ENCODE peak calls at places on chromosomes 11 and 22, in seven cellular contexts. C is A549, R is neural progenitor cell, M is upper lobe of right lung, Z is thoracic aorta, A is heart right ventricle, U is H1. D is an unnamed sample.

GRCh38 chr11:63879598-63879997 is 37.4 kb downstream of the RCOR2 start:
- DNase-seq in U (no peak), R (no peak), A (no peak), Z (no peak), C (no peak), M (no peak), D (no peak)

GRCh38 chr22:31948002-31948401 is 3.7 kb downstream of the YWHAH start:
- DNase-seq in C (no peak), Z (no peak), M (peak; percentile 64), U (no peak), A (no peak), R (no peak), D (no peak)

GRCh38 chr11:73295259-73295995 is 12.6 kb upstream of the ARHGEF17 start:
- DNase-seq in C (peak; percentile 73), R (peak; percentile 88), A (peak; percentile 67), Z (no peak), M (peak; percentile 84), U (peak; percentile 95), D (peak; percentile 60)

GRCh38 chr11:61731211-61731955 is 21.1 kb upstream of the MYRF start:
- DNase-seq in A (no peak), M (no peak), U (no peak), Z (no peak), R (no peak), C (no peak), D (no peak)

GRCh38 chr11:69718147-69718546 is 14.3 kb upstream of the FGF19 start:
- DNase-seq in R (peak; percentile 94), C (peak; percentile 38), M (no peak), Z (no peak), U (peak; percentile 84), A (peak; percentile 51), D (no peak)

GRCh38 chr11:35173011-35173511 is 34.1 kb downstream of the CD44 start:
- DNase-seq in R (no peak), C (no peak), M (peak; percentile 63), U (no peak), A (no peak), Z (no peak), D (no peak)

GRCh38 chr11:133595998-133596590 is 63.8 kb upstream of the OPCML start:
- DNase-seq in M (no peak), C (no peak), Z (no peak), A (no peak), U (no peak), R (no peak), D (no peak)

GRCh38 chr11:47359162-47359561 is 6.7 kb upstream of the MYBPC3 start:
- DNase-seq in A (no peak), M (no peak), U (no peak), Z (no peak), R (no peak), C (no peak), D (no peak)

GRCh38 chr11:76161261-76161961 is 44.9 kb downstream of the WNT11 start:
- DNase-seq in R (peak; percentile 40), A (peak; percentile 39), Z (no peak), M (no peak), C (no peak), U (no peak), D (peak; percentile 48)

DNA sequence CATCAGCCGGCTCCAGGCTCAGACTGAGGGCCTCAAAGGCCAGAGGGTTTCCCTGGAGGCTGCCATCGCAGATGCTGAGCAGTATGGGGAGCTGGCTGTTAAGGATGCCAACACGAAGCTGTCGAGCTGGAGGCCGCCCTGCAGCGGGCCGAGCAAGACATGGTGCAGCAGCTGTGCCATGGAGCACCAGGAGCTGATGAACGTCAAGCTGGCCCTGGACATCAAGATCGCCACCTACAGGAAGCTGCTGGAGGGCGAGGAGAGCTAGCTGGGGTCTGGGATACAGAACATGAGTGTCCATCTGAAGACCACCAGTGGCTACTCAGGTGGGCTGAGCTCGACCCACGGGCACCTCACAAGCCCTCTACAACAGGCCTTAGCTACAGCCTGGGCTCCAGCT is 4.0 kb upstream of the SCUBE2 start:
- DNase-seq in A (no peak), M (no peak), U (peak; percentile 63), R (no peak), Z (no peak), C (no peak), D (no peak)
- TF ChIP-seq CTCF in A (no peak), M (peak; percentile 21), U (peak; percentile 76), R (peak; percentile 41), Z (no peak), C (peak; percentile 11), D (peak; percentile 21)

GRCh38 chr11:10394229-10395100 is 60.6 kb upstream of the AMPD3 start:
- DNase-seq in Z (no peak), R (no peak), M (no peak), C (peak; percentile 94), A (no peak), U (peak; percentile 10), D (no peak)
- H3K4me1 ChIP-seq in Z (peaks cover 17% of the 10 kb centered on the region), R (no peaks in the 10 kb centered on the region), M (peaks cover 10% of the 10 kb centered on the region), C (peaks cover 67% of the 10 kb centered on the region), A (no peaks in the 10 kb centered on the region), U (peaks cover 2% of the 10 kb centered on the region), D (peaks cover 9% of the 10 kb centered on the region)

GRCh38 chr22:49991907-49992533 is 20.5 kb downstream of the IL17REL start:
- DNase-seq in A (no peak), R (no peak), Z (no peak), C (no peak), U (no peak), M (peak; percentile 29), D (no peak)
- TF ChIP-seq CTCF in A (no peak), R (no peak), Z (no peak), C (no peak), U (no peak), M (no peak), D (no peak)

GRCh38 chr11:62752177-62752785 is 1.7 kb downstream of the ZBTB3 start:
- DNase-seq in M (no peak), Z (no peak), C (no peak), U (no peak), A (no peak), R (no peak), D (no peak)
- H3K4me1 ChIP-seq in M (peaks cover 20% of the 10 kb centered on the region), Z (peaks cover 27% of the 10 kb centered on the region), C (peaks cover 11% of the 10 kb centered on the region), U (peaks cover 3% of the 10 kb centered on the region), A (peaks cover 17% of the 10 kb centered on the region), R (no peaks in the 10 kb centered on the region), D (peaks cover 35% of the 10 kb centered on the region)

GRCh38 chr11:10401275-10401674 is 53.8 kb upstream of the AMPD3 start:
- DNase-seq in R (no peak), C (no peak), Z (no peak), M (no peak), A (no peak), U (peak; percentile 47), D (no peak)

GRCh38 chr11:10396771-10397170 is 58.3 kb upstream of the AMPD3 start:
- DNase-seq in C (no peak), U (peak; percentile 26), Z (no peak), A (no peak), R (no peak), M (no peak), D (no peak)

GRCh38 chr11:10397226-10397987 is 57.7 kb upstream of the AMPD3 start:
- DNase-seq in M (no peak), U (peak; percentile 33), C (no peak), Z (no peak), R (no peak), A (no peak), D (no peak)

GRCh38 chr11:10400856-10401255 is 54.2 kb upstream of the AMPD3 start:
- DNase-seq in C (no peak), A (no peak), U (no peak), M (no peak), R (no peak), Z (no peak), D (no peak)

DNA sequence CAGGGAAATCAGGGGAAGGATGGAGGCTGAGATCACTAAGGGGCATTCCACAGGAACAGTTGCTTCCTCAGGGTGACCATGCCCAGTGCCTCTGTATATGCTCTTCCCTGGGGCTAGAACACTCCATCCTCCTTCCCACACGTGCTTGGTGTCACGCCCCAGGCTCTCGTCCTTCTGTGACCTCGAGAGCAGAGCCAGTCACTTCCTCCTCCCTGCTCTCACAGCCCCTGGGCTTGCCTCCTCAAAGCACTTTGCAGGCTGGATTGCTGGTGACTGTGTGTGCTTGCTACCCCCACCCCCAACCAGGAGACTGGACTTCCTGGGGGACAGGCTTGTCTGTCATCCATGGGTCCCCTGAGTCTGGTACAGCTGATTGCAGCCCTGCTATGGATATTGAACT is 56.5 kb upstream of the AMPD3 start:
- DNase-seq in A (peak; percentile 28), Z (no peak), M (no peak), U (peak; percentile 38), C (peak; percentile 42), R (no peak), D (no peak)
- TF ChIP-seq CTCF in A (no peak), Z (no peak), M (no peak), U (no peak), C (no peak), R (no peak), D (no peak)

GRCh38 chr22:35830305-35830704 is 112.6 kb downstream of the APOL5 start:
- DNase-seq in R (no peak), U (no peak), A (no peak), M (no peak), Z (no peak), C (no peak), D (no peak)
- H3K4me1 ChIP-seq in R (peaks cover 18% of the 10 kb centered on the region), U (peaks cover 6% of the 10 kb centered on the region), A (peaks cover 32% of the 10 kb centered on the region), M (peaks cover 14% of the 10 kb centered on the region), Z (peaks cover 33% of the 10 kb centered on the region), C (peaks cover 25% of the 10 kb centered on the region), D (peaks cover 8% of the 10 kb centered on the region)

GRCh38 chr22:36352775-36353507 is 34.8 kb downstream of the MYH9 start:
- DNase-seq in U (no peak), Z (peak; percentile 55), R (peak; percentile 38), A (peak; percentile 69), C (peak; percentile 78), M (no peak), D (peak; percentile 80)
- TF ChIP-seq CTCF in U (no peak), Z (no peak), R (no peak), A (no peak), C (no peak), M (no peak), D (no peak)

DNA sequence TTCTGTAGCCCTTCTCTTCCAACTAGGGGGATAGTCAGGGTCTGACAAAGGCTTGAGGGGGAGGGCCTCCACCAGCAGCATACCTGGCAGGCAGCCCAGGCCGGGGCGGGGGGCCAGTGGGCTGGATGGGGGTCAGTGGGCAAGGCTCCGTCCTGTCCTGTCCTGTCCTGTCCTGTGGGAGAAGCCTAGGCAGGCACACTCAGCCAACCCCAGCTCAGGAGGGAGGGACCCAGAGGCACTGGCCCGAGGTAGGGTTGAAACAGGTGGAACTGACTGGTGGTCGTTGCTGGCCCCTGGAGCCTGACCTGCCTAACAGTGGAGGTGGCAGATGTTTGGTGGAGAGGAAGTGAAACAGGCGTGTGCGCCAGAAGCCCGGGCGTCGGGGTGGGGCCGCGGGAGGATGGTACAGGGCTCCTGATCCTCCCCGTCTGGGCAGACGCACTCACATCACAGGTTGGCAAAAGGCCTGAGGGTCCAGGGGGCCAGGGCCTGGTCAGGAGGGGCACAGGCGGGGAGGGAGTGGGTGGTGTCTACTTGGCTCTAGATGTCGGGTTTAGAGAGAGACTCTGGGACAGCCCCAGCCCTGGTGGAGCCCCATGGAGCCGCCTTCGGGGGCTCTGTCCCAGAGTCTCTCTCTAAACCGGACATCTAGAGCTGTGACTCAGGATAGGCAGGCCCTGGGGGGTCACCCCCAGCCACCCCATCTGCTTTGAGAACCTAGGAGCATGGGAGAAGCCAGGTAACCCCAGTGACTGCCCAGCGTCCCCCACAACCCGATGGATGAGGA is 32.5 kb upstream of the GRAMD4 start:
- DNase-seq in A (peak; percentile 49), Z (no peak), R (no peak), U (no peak), M (peak; percentile 72), C (no peak), D (peak; percentile 68)
- H3K4me1 ChIP-seq in A (peaks cover 62% of the 10 kb centered on the region), Z (peaks cover 9% of the 10 kb centered on the region), R (peaks cover 20% of the 10 kb centered on the region), U (peaks cover 25% of the 10 kb centered on the region), M (peaks cover 38% of the 10 kb centered on the region), C (no peaks in the 10 kb centered on the region), D (peaks cover 78% of the 10 kb centered on the region)

D was measured in heart left ventricle.